ENCODE peak calls at places on chromosomes 7 and 10, in five cellular contexts. F is sigmoid colon, E is A549, B is suprapubic skin, Q is transverse colon. G is an unnamed sample.

GRCh38 chr7:93331706-93332105 is 99.5 kb downstream of the VPS50 start:
- DNase-seq in B (no peak), Q (no peak), F (no peak), E (no peak), G (no peak)

GRCh38 chr10:128053356-128053755 is 72.9 kb downstream of the MKI67 start:
- DNase-seq in B (peak; percentile 29), Q (peak; percentile 3), F (no peak), E (no peak), G (no peak)

GRCh38 chr10:88428442-88428841 is 154.7 kb downstream of the RNLS start:
- DNase-seq in B (no peak), E (peak; percentile 60), Q (no peak), F (no peak), G (no peak)

GRCh38 chr10:78365711-78366110 is 332.0 kb downstream of the RPS24 start:
- DNase-seq in Q (no peak), F (no peak), E (no peak), B (no peak), G (no peak)

GRCh38 chr7:44981035-44981706 is 2.4 kb upstream of the MYO1G start:
- DNase-seq in B (peak; percentile 47), E (no peak), F (no peak), Q (no peak), G (no peak)

GRCh38 chr10:54796876-54797275 is 4.2 kb downstream of the PCDH15 start:
- DNase-seq in E (no peak), B (no peak), Q (no peak), F (no peak), G (no peak)

GRCh38 chr10:93363891-93364648 is 118.1 kb downstream of the MYOF start:
- DNase-seq in F (peak; percentile 78), B (peak; percentile 72), Q (no peak), E (no peak), G (no peak)

GRCh38 chr7:157638563-157638962 is 301.8 kb downstream of the DNAJB6 start:
- DNase-seq in E (no peak), B (no peak), Q (no peak), F (no peak), G (no peak)

GRCh38 chr10:26737730-26738129 is 40.2 kb downstream of the PDSS1 start:
- DNase-seq in E (no peak), Q (no peak), F (no peak), B (no peak), G (no peak)

GRCh38 chr7:100166317-100166940 is 2.0 kb downstream of the GAL3ST4 start:
- DNase-seq in Q (no peak), B (peak; percentile 55), E (no peak), F (peak; percentile 42), G (no peak)

GRCh38 chr10:5461201-5461585 is 38.2 kb downstream of the CALML5 start:
- DNase-seq in B (no peak), F (no peak), Q (no peak), E (no peak), G (peak; percentile 34)

GRCh38 chr10:52923520-52923919 is 150.9 kb upstream of the MBL2 start:
- DNase-seq in F (no peak), Q (no peak), B (no peak), E (no peak), G (no peak)

GRCh38 chr7:77266162-77266807 is 66.7 kb upstream of the FGL2 start:
- DNase-seq in B (no peak), F (no peak), Q (no peak), E (no peak), G (no peak)

GRCh38 chr7:112079671-112080070 is 126.5 kb downstream of the DOCK4 start:
- DNase-seq in B (no peak), F (no peak), Q (no peak), E (no peak), G (no peak)

GRCh38 chr7:55622241-55622835 is 50.0 kb upstream of the VOPP1 start:
- DNase-seq in E (no peak), Q (no peak), B (no peak), F (no peak), G (no peak)

GRCh38 chr10:91190876-91191580 is 29.4 kb upstream of the PCGF5 start:
- DNase-seq in B (no peak), E (peak; percentile 10), F (no peak), Q (no peak), G (no peak)

GRCh38 chr7:114922151-114922651 is 307 bp downstream of the MDFIC start:
- DNase-seq in Q (peak; percentile 46), E (peak; percentile 68), B (peak; percentile 65), F (peak; percentile 72), G (peak; percentile 26)

GRCh38 chr10:17764142-17764541 is 12.1 kb downstream of the TMEM236 start:
- DNase-seq in B (no peak), E (no peak), F (no peak), Q (no peak), G (no peak)

GRCh38 chr7:112940314-112940732 is 146.3 kb downstream of the GPR85 start:
- DNase-seq in B (no peak), E (no peak), Q (no peak), F (no peak), G (no peak)

GRCh38 chr10:10658157-10658556 is 359.5 kb upstream of the CELF2 start:
- DNase-seq in Q (no peak), F (no peak), E (no peak), B (no peak), G (no peak)

GRCh38 chr10:15865304-15865703 is 5.0 kb upstream of the MINDY3 start:
- DNase-seq in B (no peak), F (no peak), E (no peak), Q (no peak), G (no peak)
- TF ChIP-seq POLR2A in B (no peak), F (no peak), E (no peak), Q (no peak), G (no peak)

DNA sequence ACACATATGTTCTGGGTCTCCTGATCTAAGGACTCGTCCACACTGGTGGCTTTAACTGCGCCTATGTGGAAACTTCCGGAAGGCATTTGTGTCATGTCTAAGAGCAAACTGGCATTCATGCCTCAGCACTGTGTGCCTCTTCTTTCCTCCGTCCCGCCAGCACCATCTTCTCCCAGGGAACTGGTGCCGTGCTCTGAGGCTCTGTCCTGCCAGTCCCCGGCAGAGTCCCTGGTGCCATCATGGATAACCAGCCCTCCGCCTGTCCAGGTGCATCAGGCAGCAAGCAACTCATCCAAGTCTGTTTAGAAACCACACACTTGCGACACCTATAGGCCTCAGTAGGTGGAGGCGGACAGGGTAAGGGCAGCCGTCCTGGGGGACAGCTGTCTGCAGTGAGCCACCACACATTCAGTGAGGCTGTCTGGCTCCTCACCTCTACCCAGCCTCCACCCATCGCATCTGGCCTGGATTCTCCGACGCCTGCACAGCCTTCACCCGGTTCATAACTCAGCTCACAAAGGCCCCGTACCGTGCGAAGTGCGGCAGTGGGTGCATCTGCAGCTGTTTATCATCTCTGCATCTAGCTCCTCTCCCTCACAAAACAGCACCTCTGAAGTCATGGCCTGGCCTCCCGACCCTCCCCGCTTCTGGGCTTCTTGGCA is 162.7 kb downstream of the DIP2C start:
- DNase-seq in B (no peak), E (no peak), F (peak; percentile 57), Q (no peak), G (no peak)
- TF ChIP-seq CTCF in B (no peak), E (no peak), F (no peak), Q (no peak), G (no peak)

GRCh38 chr10:113613427-113613826 is 50.4 kb downstream of the NRAP start:
- DNase-seq in B (no peak), Q (no peak), F (no peak), E (no peak), G (no peak)

GRCh38 chr10:113614304-113614703 is 49.5 kb downstream of the NRAP start:
- DNase-seq in E (no peak), F (no peak), Q (no peak), B (no peak), G (no peak)

GRCh38 chr10:113612154-113612553 is 51.7 kb downstream of the NRAP start:
- DNase-seq in E (no peak), F (no peak), Q (no peak), B (no peak), G (no peak)

GRCh38 chr10:113616244-113617074 is 47.4 kb downstream of the NRAP start:
- DNase-seq in E (peak; percentile 27), Q (no peak), F (no peak), B (no peak), G (no peak)

GRCh38 chr10:113610636-113611601 is 52.9 kb downstream of the NRAP start:
- DNase-seq in Q (no peak), F (no peak), B (no peak), E (no peak), G (no peak)
- TF ChIP-seq EP300 in Q (no peak), F (no peak), B (no peak), E (no peak), G (no peak)

DNA sequence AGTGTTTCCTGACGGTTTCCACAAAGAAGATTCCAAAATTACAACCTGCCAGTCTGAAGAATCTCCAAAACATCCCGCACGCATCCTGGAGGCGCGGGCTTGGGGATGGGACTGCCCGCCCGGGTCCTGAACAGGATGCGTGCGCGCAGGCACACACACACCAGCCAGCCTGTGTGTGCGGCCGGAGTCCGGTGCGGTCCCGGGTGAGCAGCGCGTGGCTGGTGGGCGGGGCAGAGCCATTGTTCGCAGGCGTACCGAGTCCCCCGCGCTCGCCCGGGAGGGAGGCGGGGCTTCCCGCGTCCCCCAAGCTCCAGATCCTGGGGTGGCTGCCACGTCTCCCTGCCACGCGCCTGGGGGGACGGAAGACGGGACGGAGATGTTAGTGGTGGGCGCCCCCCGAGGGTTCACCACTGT is 675 bp upstream of the SCD start:
- DNase-seq in E (peak; percentile 75), B (no peak), Q (peak; percentile 52), F (peak; percentile 75), G (no peak)
- TF ChIP-seq POLR2A in E (peak; percentile 60), B (no peak), Q (no peak), F (no peak), G (no peak)

GRCh38 chr7:5476001-5476400 is 52.4 kb upstream of the TNRC18 start:
- DNase-seq in E (no peak), Q (no peak), B (no peak), F (no peak), G (no peak)

GRCh38 chr7:5469375-5470166 is 45.9 kb upstream of the TNRC18 start:
- DNase-seq in Q (no peak), B (no peak), E (no peak), F (no peak), G (no peak)

GRCh38 chr7:5470721-5471311 is 47.2 kb upstream of the TNRC18 start:
- DNase-seq in E (no peak), Q (no peak), B (no peak), F (peak; percentile 84), G (no peak)

GRCh38 chr7:5470167-5470532 is 46.5 kb upstream of the TNRC18 start:
- DNase-seq in F (no peak), Q (no peak), E (no peak), B (no peak), G (no peak)

GRCh38 chr7:5472432-5473315 is 49.0 kb upstream of the TNRC18 start:
- DNase-seq in Q (no peak), B (no peak), F (no peak), E (peak; percentile 40), G (no peak)
- TF ChIP-seq CTCF in Q (no peak), B (no peak), F (no peak), E (no peak), G (no peak)

GRCh38 chr10:34017281-34017680 is 682.8 kb upstream of the NRP1 start:
- DNase-seq in F (no peak), Q (no peak), E (no peak), B (no peak), G (no peak)

GRCh38 chr10:34010891-34011290 is 676.4 kb upstream of the NRP1 start:
- DNase-seq in B (no peak), Q (no peak), E (no peak), F (no peak), G (no peak)

GRCh38 chr10:34016541-34016940 is 682.1 kb upstream of the NRP1 start:
- DNase-seq in B (no peak), Q (no peak), F (no peak), E (no peak), G (no peak)

GRCh38 chr10:34015700-34016099 is 681.2 kb upstream of the NRP1 start:
- DNase-seq in F (no peak), Q (no peak), B (no peak), E (no peak), G (no peak)

GRCh38 chr10:34013235-34013634 is 678.8 kb upstream of the NRP1 start:
- DNase-seq in F (no peak), Q (no peak), B (no peak), E (no peak), G (no peak)
- TF ChIP-seq EP300 in F (no peak), Q (no peak), B (no peak), E (no peak), G (no peak)

G was measured in tibial nerve.